ENCODE peak calls at places on chromosome 20, in ten cellular contexts. F is SW 1271; T is activated naive CD4-positive, alpha-beta T cell; J is AG08396; W is CD8-positive, alpha-beta memory T cell; Q is anterior cingulate cortex; X is RPMI8226; S is effector memory CD8-positive, alpha-beta T cell; L is Ammon's horn; P is WTC11. I is an unnamed sample.

GRCh38 chr20:62925420-62926228 is 681 bp downstream of the DIDO1 start:
- DNase-seq in F (no peak), T (no peak), J (peak; percentile 43), W (peak; percentile 74), Q (peak; percentile 39), X (peak; percentile 51), S (peak; percentile 60), L (peak; percentile 28), P (no peak), I (no peak)

GRCh38 chr20:34301587-34302311 is 1.4 kb downstream of the AHCY start:
- DNase-seq in F (no peak), T (no peak), J (no peak), W (no peak), Q (no peak), X (no peak), S (no peak), L (no peak), P (no peak), I (no peak)

GRCh38 chr20:1418335-1418734 is 25.5 kb upstream of the FKBP1A start:
- DNase-seq in F (peak; percentile 36), T (no peak), J (no peak), W (no peak), Q (no peak), X (no peak), S (no peak), L (no peak), P (no peak), I (no peak)

GRCh38 chr20:478010-478948 is 15.9 kb upstream of the TBC1D20 start:
- DNase-seq in F (no peak), T (no peak), J (no peak), W (no peak), Q (no peak), X (no peak), S (no peak), L (no peak), P (no peak), I (no peak)

GRCh38 chr20:58481541-58482021 is 33.6 kb downstream of the APCDD1L start:
- DNase-seq in F (no peak), T (peak; percentile 5), J (peak; percentile 75), W (no peak), Q (no peak), X (peak; percentile 35), S (no peak), L (no peak), P (peak; percentile 86), I (no peak)

GRCh38 chr20:57143173-57143572 is 123.3 kb downstream of the BMP7 start:
- DNase-seq in F (no peak), T (no peak), J (no peak), W (no peak), Q (no peak), X (no peak), S (no peak), L (no peak), P (no peak), I (no peak)

GRCh38 chr20:41956316-41957050 is 338.3 kb upstream of the CHD6 start:
- DNase-seq in F (no peak), T (no peak), J (no peak), W (no peak), Q (no peak), X (peak; percentile 37), S (no peak), L (peak; percentile 12), P (peak; percentile 29), I (no peak)

GRCh38 chr20:50588034-50588736 is 78.0 kb downstream of the PTPN1 start:
- DNase-seq in F (peak; percentile 33), T (peak; percentile 61), J (peak; percentile 88), W (peak; percentile 80), Q (peak; percentile 24), X (peak; percentile 65), S (peak; percentile 69), L (peak; percentile 61), P (peak; percentile 93), I (no peak)

GRCh38 chr20:50151034-50151743 is 2.3 kb downstream of the PEDS1 start:
- DNase-seq in F (no peak), T (no peak), J (no peak), W (no peak), Q (no peak), X (no peak), S (no peak), L (no peak), P (no peak), I (no peak)

GRCh38 chr20:50745634-50746137 is 14.3 kb downstream of the PARD6B start:
- DNase-seq in F (no peak), T (no peak), J (no peak), W (no peak), Q (no peak), X (no peak), S (no peak), L (no peak), P (no peak), I (no peak)

GRCh38 chr20:43843965-43844660 is 70.5 kb upstream of the TOX2 start:
- DNase-seq in F (no peak), T (no peak), J (no peak), W (no peak), Q (no peak), X (no peak), S (no peak), L (no peak), P (no peak), I (no peak)

I was measured in caudate nucleus.